ENCODE peak calls at places on chromosomes 5 and 9, in six cellular contexts. W, Y, P, S, V and D are unnamed samples.

GRCh38 chr5:154923441-154924430 is 14.3 kb downstream of the GEMIN5 start:
- DNase-seq in Y (no peak), S (no peak), V (peak; percentile 34), P (no peak), W (no peak), D (no peak)

GRCh38 chr9:117487555-117488175 is 72.8 kb upstream of the ASTN2 start:
- DNase-seq in V (peak; percentile 58), W (peak; percentile 14), S (peak; percentile 10), Y (peak; percentile 59), P (peak; percentile 86), D (peak; percentile 84)

GRCh38 chr9:125626187-125626586 is 80.8 kb downstream of the MAPKAP1 start:
- DNase-seq in Y (no peak), P (no peak), W (no peak), S (no peak), V (no peak), D (no peak)

GRCh38 chr5:128736567-128736966 is 198.5 kb upstream of the FBN2 start:
- DNase-seq in S (no peak), P (no peak), V (no peak), Y (no peak), W (no peak), D (no peak)

GRCh38 chr5:54719384-54720306 is 202.1 kb downstream of the SNX18 start:
- DNase-seq in W (no peak), P (no peak), V (peak; percentile 62), Y (no peak), S (no peak), D (peak; percentile 92)

GRCh38 chr9:17752021-17752420 is 173.2 kb downstream of the SH3GL2 start:
- DNase-seq in V (no peak), Y (no peak), P (no peak), W (no peak), S (no peak), D (no peak)

GRCh38 chr5:163381832-163382231 is 55.6 kb upstream of the CCNG1 start:
- DNase-seq in P (no peak), V (no peak), W (no peak), S (no peak), Y (no peak), D (no peak)

GRCh38 chr9:131698715-131699053 is 41.2 kb downstream of the RAPGEF1 start:
- DNase-seq in P (no peak), Y (no peak), S (no peak), W (no peak), V (no peak), D (no peak)

GRCh38 chr9:109190151-109190550 is 23.1 kb upstream of the FRRS1L start:
- DNase-seq in S (no peak), P (no peak), W (no peak), Y (no peak), V (peak; percentile 58), D (peak; percentile 15)

GRCh38 chr5:55159763-55160492 is at the start of gene GPX8:
- DNase-seq in Y (no peak), W (peak; percentile 50), P (no peak), S (no peak), V (peak; percentile 85), D (peak; percentile 85)

GRCh38 chr9:132162764-132163456 is 1.1 kb downstream of the NTNG2 start:
- DNase-seq in W (no peak), V (no peak), P (peak; percentile 80), S (no peak), Y (no peak), D (no peak)

GRCh38 chr5:149403923-149404745 is 25.0 kb upstream of the IL17B start:
- DNase-seq in P (no peak), Y (no peak), V (no peak), W (peak; percentile 44), S (no peak), D (no peak)
- H3K4me3 ChIP-seq in P (no peak overlapping the region), Y (no peak overlapping the region), V (no peak overlapping the region), W (no peak overlapping the region), S (no peak overlapping the region), D (no peak overlapping the region)

GRCh38 chr5:181243521-181244307 is at the start of gene RACK1:
- DNase-seq in W (peak; percentile 89), S (peak; percentile 89), Y (peak; percentile 90), P (peak; percentile 95), V (peak; percentile 72), D (peak; percentile 93)

GRCh38 chr5:181241393-181241975 is 2.2 kb downstream of the RACK1 start:
- DNase-seq in Y (no peak), S (no peak), P (no peak), W (no peak), V (peak; percentile 95), D (peak; percentile 85)

GRCh38 chr5:181243020-181243520 is 636 bp downstream of the RACK1 start:
- DNase-seq in W (no peak), S (no peak), V (no peak), P (no peak), Y (no peak), D (no peak)

GRCh38 chr5:181239062-181239663 is 4.5 kb downstream of the RACK1 start:
- DNase-seq in Y (no peak), S (no peak), W (no peak), V (no peak), P (no peak), D (no peak)

DNA sequence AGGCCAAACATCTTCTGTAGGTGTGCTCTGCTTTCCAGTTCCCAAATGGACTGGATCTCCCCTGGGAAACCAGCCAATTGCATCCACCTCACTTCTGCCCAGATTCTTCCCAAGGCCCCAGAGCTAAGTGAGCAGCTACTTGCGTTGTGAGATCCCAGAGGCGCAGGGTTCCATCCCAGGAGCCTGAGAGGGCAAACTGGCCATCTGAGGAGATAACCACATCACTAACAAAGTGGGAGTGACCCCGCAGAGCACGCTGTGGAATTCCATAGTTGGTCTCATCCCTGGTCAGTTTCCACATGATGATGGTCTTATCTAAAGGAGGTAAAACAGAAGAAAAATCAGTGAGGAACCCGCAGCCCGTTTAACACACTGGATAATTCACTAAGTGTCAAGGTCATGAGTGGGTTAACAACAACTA is 1.7 kb downstream of the RACK1 start:
- DNase-seq in W (no peak), Y (no peak), S (no peak), P (peak; percentile 60), V (no peak), D (peak; percentile 35)
- H3K36me3 ChIP-seq in W (no peaks in the 10 kb centered on the region), Y (peaks cover 8% of the 10 kb centered on the region), S (peaks cover 52% of the 10 kb centered on the region), P (peaks cover 10% of the 10 kb centered on the region), V (peaks cover 33% of the 10 kb centered on the region), D (peaks cover 47% of the 10 kb centered on the region)

DNA sequence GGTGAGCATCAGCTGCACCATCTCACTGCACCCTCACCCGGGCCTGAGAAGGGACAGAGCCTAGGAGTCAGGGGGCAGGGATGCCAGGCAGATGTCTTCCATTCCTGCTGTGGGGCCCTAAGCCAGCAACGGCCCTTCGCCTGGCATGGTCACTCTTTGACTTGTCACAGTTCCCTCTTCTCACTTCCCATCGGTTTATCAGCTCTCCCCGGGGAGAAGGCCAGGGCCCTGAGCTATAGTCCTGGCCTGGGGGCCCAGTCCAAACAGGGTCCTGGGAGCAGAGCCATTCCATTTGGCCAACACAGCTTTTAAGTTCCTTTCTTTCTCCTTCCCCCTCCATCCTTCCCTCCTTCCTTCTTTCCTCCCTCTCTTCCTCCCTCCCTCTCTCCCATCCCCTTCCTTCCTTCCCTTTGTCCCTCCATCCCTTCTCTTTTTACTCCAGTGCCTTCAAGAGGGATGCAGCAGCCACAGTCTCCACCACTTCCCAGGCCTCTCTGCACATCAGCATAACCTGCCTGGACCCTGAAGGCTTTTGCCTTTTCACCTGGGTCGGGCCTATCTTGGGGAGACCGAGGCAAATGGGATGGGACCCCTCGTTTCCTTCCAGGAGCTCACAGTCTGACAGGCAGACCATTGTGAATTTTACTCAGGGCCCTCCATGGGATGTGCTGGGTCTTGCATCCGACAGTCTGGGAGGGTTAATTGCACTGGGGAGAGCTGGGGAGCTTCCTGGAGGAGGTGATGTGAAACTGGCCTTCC is 4.2 kb downstream of the COL5A1 start:
- DNase-seq in Y (no peak), V (no peak), W (no peak), P (no peak), S (no peak), D (no peak)
- H3K4me3 ChIP-seq in Y (peak overlapping the region; percentile 45), V (no peak overlapping the region), W (no peak overlapping the region), P (peak overlapping the region; percentile 34), S (no peak overlapping the region), D (no peak overlapping the region)

GRCh38 chr5:150013931-150014330 is 13.4 kb downstream of the HMGXB3 start:
- DNase-seq in V (no peak), P (no peak), S (no peak), Y (no peak), W (no peak), D (no peak)

GRCh38 chr5:150007050-150007449 is 6.5 kb downstream of the HMGXB3 start:
- DNase-seq in P (no peak), Y (no peak), V (no peak), W (no peak), S (no peak), D (no peak)

GRCh38 chr5:150006318-150006717 is 5.8 kb downstream of the HMGXB3 start:
- DNase-seq in S (no peak), W (no peak), P (no peak), Y (no peak), V (no peak), D (no peak)

GRCh38 chr5:150014456-150014855 is 13.9 kb downstream of the HMGXB3 start:
- DNase-seq in P (no peak), V (no peak), S (no peak), W (no peak), Y (no peak), D (no peak)

DNA sequence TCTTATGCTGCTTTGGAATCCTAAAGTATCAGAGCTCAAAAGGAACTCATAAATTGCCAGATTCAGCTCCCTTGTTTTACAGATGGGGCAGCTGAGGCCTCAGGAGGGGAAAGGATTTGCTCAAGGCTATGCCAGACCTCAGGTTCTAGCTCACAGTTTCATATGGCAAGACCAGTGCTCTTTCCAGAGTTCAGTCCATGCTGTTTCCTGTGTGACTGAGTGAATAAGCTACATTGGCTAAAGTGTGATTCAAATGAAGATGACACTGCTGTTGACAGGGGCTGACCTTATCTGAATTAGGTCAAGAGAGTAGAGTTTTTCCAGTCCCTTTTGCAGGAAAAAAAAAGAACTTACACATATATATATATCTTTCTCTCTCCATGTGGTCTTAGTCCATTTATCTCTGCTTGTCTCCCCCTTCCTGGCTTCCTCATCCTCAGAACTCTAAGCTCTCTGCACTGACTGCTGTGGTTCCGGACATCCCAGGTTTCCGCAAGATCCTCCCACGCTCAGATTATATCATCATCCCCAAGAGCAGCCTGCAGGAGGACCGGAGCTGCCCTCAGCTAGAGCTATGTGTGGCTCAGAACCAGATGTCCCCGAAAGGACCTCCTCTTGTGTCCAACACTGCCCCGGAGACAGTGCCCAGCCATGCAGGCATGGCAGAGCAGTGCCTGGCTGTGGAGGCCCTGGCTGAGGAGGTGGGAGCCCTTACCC is 9.3 kb downstream of the HMGXB3 start:
- DNase-seq in Y (no peak), P (no peak), V (no peak), W (no peak), S (no peak), D (no peak)
- H3K36me3 ChIP-seq in Y (peaks cover 18% of the 10 kb centered on the region), P (no peaks in the 10 kb centered on the region), V (peaks cover 23% of the 10 kb centered on the region), W (no peaks in the 10 kb centered on the region), S (peaks cover 96% of the 10 kb centered on the region), D (peaks cover 57% of the 10 kb centered on the region)

GRCh38 chr9:85743290-85744128 is 1.8 kb upstream of the AGTPBP1 start:
- DNase-seq in W (no peak), V (peak; percentile 87), Y (no peak), S (no peak), P (peak; percentile 79), D (no peak)
- H3K4me3 ChIP-seq in W (no peak overlapping the region), V (no peak overlapping the region), Y (no peak overlapping the region), S (no peak overlapping the region), P (no peak overlapping the region), D (no peak overlapping the region)

GRCh38 chr9:128258326-128258725 is 17.5 kb downstream of the GOLGA2 start:
- DNase-seq in S (no peak), V (no peak), Y (no peak), P (no peak), W (no peak), D (no peak)
- H3K36me3 ChIP-seq in S (peaks cover 68% of the 10 kb centered on the region), V (peaks cover 24% of the 10 kb centered on the region), Y (peaks cover 14% of the 10 kb centered on the region), P (peaks cover 17% of the 10 kb centered on the region), W (no peaks in the 10 kb centered on the region), D (peaks cover 41% of the 10 kb centered on the region)

GRCh38 chr9:134127065-134127580 is 8.8 kb upstream of the WDR5 start:
- DNase-seq in V (no peak), P (no peak), Y (no peak), S (no peak), W (no peak), D (no peak)
- H3K4me3 ChIP-seq in V (no peak overlapping the region), P (no peak overlapping the region), Y (no peak overlapping the region), S (no peak overlapping the region), W (no peak overlapping the region), D (no peak overlapping the region)